ENCODE peak calls at places on chromosomes 2 and 18, in nine cellular contexts. E, Q, H, K, A, C, J, N and L are unnamed samples.

GRCh38 chr18:59551902-59552635 is 145.2 kb downstream of the CCBE1 start:
- DNase-seq in E (no peak), Q (no peak), H (no peak), K (no peak), A (no peak), C (no peak), J (no peak), N (no peak), L (no peak)

GRCh38 chr18:59823611-59824195 is 76.1 kb upstream of the PMAIP1 start:
- DNase-seq in E (no peak), Q (peak; percentile 94), H (peak; percentile 82), K (peak; percentile 51), A (peak; percentile 76), C (peak; percentile 60), J (peak; percentile 87), N (no peak), L (peak; percentile 38)

GRCh38 chr2:68317971-68318685 is 1.6 kb downstream of the CNRIP1 start:
- DNase-seq in E (no peak), Q (peak; percentile 6), H (no peak), K (peak; percentile 37), A (no peak), C (no peak), J (no peak), N (no peak), L (no peak)

GRCh38 chr2:219460424-219460926 is 25.8 kb downstream of the SPEG start:
- DNase-seq in E (no peak), Q (peak; percentile 74), H (no peak), K (no peak), A (no peak), C (no peak), J (peak; percentile 97), N (no peak), L (no peak)

GRCh38 chr2:19029655-19030054 is 328.8 kb downstream of the OSR1 start:
- DNase-seq in E (no peak), Q (no peak), H (no peak), K (no peak), A (no peak), C (no peak), J (no peak), N (no peak), L (no peak)

GRCh38 chr18:70621710-70622109 is 332.9 kb downstream of the SOCS6 start:
- DNase-seq in E (no peak), Q (no peak), H (no peak), K (no peak), A (no peak), C (no peak), J (no peak), N (no peak), L (no peak)

GRCh38 chr2:100733344-100734187 is 86.4 kb upstream of the NPAS2 start:
- DNase-seq in E (no peak), Q (peak; percentile 25), H (peak; percentile 84), K (peak; percentile 30), A (no peak), C (peak; percentile 37), J (no peak), N (peak; percentile 97), L (no peak)

GRCh38 chr2:216789088-216789487 is 70.8 kb downstream of the TNP1 start:
- DNase-seq in E (no peak), Q (no peak), H (no peak), K (no peak), A (no peak), C (no peak), J (no peak), N (no peak), L (no peak)

GRCh38 chr2:238290079-238290478 is 1.7 kb upstream of the PER2 start:
- DNase-seq in E (peak; percentile 82), Q (peak; percentile 72), H (peak; percentile 89), K (peak; percentile 12), A (peak; percentile 90), C (peak; percentile 83), J (peak; percentile 72), N (no peak), L (no peak)

GRCh38 chr2:237223208-237223861 is 137.6 kb downstream of the COPS8 start:
- DNase-seq in E (no peak), Q (no peak), H (no peak), K (peak; percentile 12), A (no peak), C (no peak), J (no peak), N (no peak), L (no peak)

GRCh38 chr2:84924173-84925106 is 19.0 kb downstream of the TMSB10 start:
- DNase-seq in E (peak; percentile 64), Q (peak; percentile 78), H (peak; percentile 65), K (peak; percentile 84), A (peak; percentile 33), C (peak; percentile 95), J (peak; percentile 36), N (no peak), L (no peak)

GRCh38 chr2:181904022-181904632 is 12.6 kb downstream of the ITPRID2 start:
- DNase-seq in E (no peak), Q (peak; percentile 62), H (no peak), K (peak; percentile 89), A (no peak), C (peak; percentile 66), J (no peak), N (no peak), L (no peak)

GRCh38 chr2:113160248-113160647 is 13.5 kb upstream of the PSD4 start:
- DNase-seq in E (no peak), Q (no peak), H (no peak), K (no peak), A (no peak), C (no peak), J (no peak), N (no peak), L (no peak)

GRCh38 chr2:109527846-109528705 is 85.7 kb downstream of the SEPTIN10 start:
- DNase-seq in E (peak; percentile 58), Q (no peak), H (peak; percentile 49), K (no peak), A (no peak), C (peak; percentile 40), J (no peak), N (no peak), L (no peak)

GRCh38 chr2:197034292-197034691 is 107.8 kb upstream of the PGAP1 start:
- DNase-seq in E (no peak), Q (no peak), H (no peak), K (no peak), A (no peak), C (no peak), J (no peak), N (no peak), L (no peak)

GRCh38 chr2:206084870-206085741 is 868 bp downstream of the INO80D start:
- DNase-seq in E (peak; percentile 89), Q (peak; percentile 52), H (peak; percentile 80), K (peak; percentile 23), A (peak; percentile 45), C (no peak), J (peak; percentile 70), N (no peak), L (no peak)

GRCh38 chr2:202185816-202186221 is 52.6 kb downstream of the SUMO1 start:
- DNase-seq in E (no peak), Q (no peak), H (no peak), K (peak; percentile 79), A (no peak), C (peak; percentile 15), J (no peak), N (no peak), L (peak; percentile 47)

GRCh38 chr2:117553448-117553847 is 261.0 kb upstream of the DDX18 start:
- DNase-seq in E (no peak), Q (peak; percentile 77), H (no peak), K (no peak), A (no peak), C (no peak), J (no peak), N (no peak), L (no peak)

DNA sequence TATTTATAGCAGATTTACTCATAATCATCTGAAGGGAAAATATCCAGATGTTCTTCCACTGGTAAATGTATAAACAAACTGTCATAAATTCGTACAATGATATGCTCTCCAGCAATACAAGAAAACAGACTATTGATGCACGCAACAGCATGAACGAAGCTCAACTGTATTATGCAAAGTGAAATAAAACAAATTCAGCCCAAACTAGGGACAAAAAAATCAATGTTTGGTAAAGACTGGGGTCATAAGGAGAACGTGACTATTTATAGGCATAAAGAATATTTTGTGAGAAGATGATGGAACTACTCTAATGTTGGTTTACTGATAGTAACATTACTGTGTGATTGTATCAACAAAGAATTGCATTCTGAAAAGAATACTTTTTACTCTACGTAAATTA is 1276.7 kb upstream of the DDX18 start:
- DNase-seq in E (no peak), Q (no peak), H (no peak), K (no peak), A (no peak), C (no peak), J (no peak), N (no peak), L (no peak)
- TF ChIP-seq POLR2AphosphoS5 in E (no peak), Q (no peak), H (no peak), K (no peak), A (no peak), C (no peak), J (no peak), N (no peak), L (no peak)

DNA sequence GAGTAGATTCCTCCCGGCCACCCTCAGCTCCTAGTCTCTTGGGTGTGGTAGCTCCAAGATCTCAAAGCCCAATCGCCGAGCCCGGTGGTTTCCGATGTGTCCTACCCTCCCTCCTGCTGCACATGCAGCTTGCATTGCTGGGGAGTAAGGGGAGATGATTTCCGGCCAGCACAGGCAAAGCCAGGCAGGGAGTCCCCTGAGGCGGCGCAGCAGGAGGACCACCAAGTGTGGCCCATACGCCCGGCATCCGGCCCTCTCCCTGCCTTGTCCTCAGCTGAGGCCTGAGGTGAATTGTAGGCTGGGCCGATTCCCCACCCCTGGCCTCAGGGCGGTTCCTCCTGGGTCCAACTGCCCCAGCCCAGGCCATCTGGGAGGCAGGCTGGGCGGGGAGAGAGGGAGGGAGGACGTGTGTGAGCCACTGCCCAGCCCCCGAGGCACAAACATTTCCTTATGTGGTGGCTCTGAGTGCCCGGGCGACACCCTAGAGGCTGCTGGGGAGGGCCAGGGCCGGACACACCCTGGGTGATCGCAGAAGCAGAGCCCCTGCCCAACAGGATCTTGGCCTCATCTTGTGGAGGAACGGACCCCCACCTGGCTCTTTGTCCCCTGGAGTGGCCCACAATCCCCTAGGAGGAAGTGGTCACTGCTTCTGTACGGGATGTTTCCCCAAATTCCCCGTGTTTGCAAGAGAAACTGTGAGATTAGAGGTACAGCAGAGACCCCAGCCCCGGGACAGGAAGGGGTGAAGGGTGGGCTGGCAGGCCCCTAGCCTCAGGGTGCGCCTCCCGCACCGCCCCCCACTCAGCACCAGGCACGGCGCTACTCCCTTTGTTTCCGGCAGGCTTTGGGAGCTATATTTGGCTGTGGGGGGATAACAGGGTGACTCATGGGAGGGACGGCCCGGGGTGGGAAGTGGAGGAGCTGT is 41.9 kb upstream of the PTMA start:
- DNase-seq in E (peak; percentile 95), Q (peak; percentile 96), H (peak; percentile 97), K (peak; percentile 63), A (peak; percentile 96), C (peak; percentile 83), J (peak; percentile 99), N (peak; percentile 96), L (peak; percentile 74)
- H3K27ac ChIP-seq in E (peak overlapping the region; percentile 94), Q (peak overlapping the region; percentile 99), H (peak overlapping the region; percentile 98), K (peak overlapping the region; percentile 79), A (peak overlapping the region; percentile 100), C (no peak overlapping the region), J (peak overlapping the region; percentile 96), N (peak overlapping the region; percentile 93), L (peak overlapping the region; percentile 95)

GRCh38 chr2:200635251-200635650 is 49.4 kb downstream of the AOX1 start:
- DNase-seq in E (no peak), Q (no peak), H (no peak), K (no peak), A (no peak), C (no peak), J (no peak), N (peak; percentile 89), L (no peak)
- TF ChIP-seq POLR2AphosphoS5 in E (no peak), Q (no peak), H (no peak), K (no peak), A (no peak), C (no peak), J (no peak), N (no peak), L (no peak)

GRCh38 chr2:38407111-38407682 is 30.1 kb upstream of the ATL2 start:
- DNase-seq in E (peak; percentile 72), Q (no peak), H (no peak), K (no peak), A (no peak), C (peak; percentile 86), J (no peak), N (no peak), L (no peak)
- H3K27ac ChIP-seq in E (peak overlapping the region; percentile 47), Q (no peak overlapping the region), H (peak overlapping the region; percentile 81), K (no peak overlapping the region), A (peak overlapping the region; percentile 31), C (peak overlapping the region; percentile 86), J (peak overlapping the region; percentile 43), N (no peak overlapping the region), L (no peak overlapping the region)